ENCODE peak calls at places on chromosomes 13 and 19, in ten cellular contexts. E is T-helper 17 cell; M is colonic mucosa; J is NCI-H1417; X is CD4-positive, alpha-beta T cell; T is ELF-1; O is GDM1; L is A172; A is AG08395; G is NAMALWA. F is an unnamed sample.

GRCh38 chr13:36421447-36421846 is 10.8 kb upstream of the CCNA1 start:
- DNase-seq in O (peak), M (no peak), T (no peak), X (no peak), J (no peak), L (no peak), E (no peak), G (no peak), A (no peak), F (no peak)

GRCh38 chr19:23867895-23868294 is 46.8 kb upstream of the ZNF726 start:
- DNase-seq in L (peak), A (no peak), M (no peak), X (no peak), O (no peak), J (no peak), E (no peak), T (no peak), G (no peak), F (peak)

GRCh38 chr13:113897161-113897560 is 33.3 kb upstream of the GAS6 start:
- DNase-seq in L (peak), O (no peak), X (no peak), A (peak), G (no peak), T (no peak), J (no peak), M (no peak), E (no peak), F (peak)

GRCh38 chr19:54266133-54266532 is 9.1 kb upstream of the LILRB5 start:
- DNase-seq in M (peak), J (peak), X (peak), A (peak), O (peak), T (peak), L (peak), G (peak), E (peak), F (peak)

GRCh38 chr19:6272913-6273600 is 6.7 kb downstream of the MLLT1 start:
- DNase-seq in X (no peak), O (no peak), A (no peak), L (no peak), E (no peak), M (no peak), G (no peak), T (peak), J (no peak), F (no peak)

GRCh38 chr13:28455580-28456194 is 39.2 kb downstream of the FLT1 start:
- DNase-seq in X (no peak), A (no peak), M (no peak), E (no peak), G (no peak), O (no peak), T (no peak), L (no peak), J (no peak), F (no peak)

GRCh38 chr13:28568286-28568685 is 73.4 kb upstream of the FLT1 start:
- DNase-seq in M (peak), O (peak), X (no peak), A (peak), J (peak), G (peak), T (no peak), L (no peak), E (no peak), F (peak)

GRCh38 chr19:41264581-41265375 is 606 bp downstream of the HNRNPUL1 start:
- DNase-seq in T (peak), E (peak), J (peak), A (peak), O (peak), X (peak), G (peak), M (peak), L (peak), F (peak)

GRCh38 chr13:98892821-98893220 is 85.0 kb downstream of the DOCK9 start:
- DNase-seq in O (peak), E (no peak), X (no peak), J (peak), T (no peak), L (no peak), M (no peak), A (no peak), G (no peak), F (no peak)

GRCh38 chr19:34962945-34963530 is 991 bp downstream of the ZNF792 start:
- DNase-seq in E (no peak), J (no peak), O (no peak), T (no peak), M (peak), X (no peak), L (no peak), G (no peak), A (peak), F (peak)

GRCh38 chr19:49200238-49200862 is 42.8 kb downstream of the TRPM4 start:
- DNase-seq in O (no peak), T (no peak), E (no peak), A (peak), X (no peak), G (peak), J (no peak), M (peak), L (no peak), F (peak)

GRCh38 chr13:35501721-35502235 is 25.3 kb upstream of the MAB21L1 start:
- DNase-seq in G (no peak), J (no peak), L (no peak), M (no peak), E (no peak), A (no peak), T (no peak), O (no peak), X (no peak), F (no peak)

GRCh38 chr19:42313840-42314755 is 989 bp downstream of the TMEM145 start:
- DNase-seq in O (no peak), M (no peak), J (no peak), E (no peak), T (no peak), X (no peak), L (no peak), A (no peak), G (no peak), F (no peak)

GRCh38 chr19:41500443-41500842 is 57.5 kb downstream of the ERICH4 start:
- DNase-seq in A (no peak), O (no peak), M (no peak), X (no peak), J (no peak), T (no peak), G (no peak), L (no peak), E (no peak), F (no peak)

GRCh38 chr13:22703601-22704209 is 477.1 kb upstream of the SGCG start:
- DNase-seq in X (no peak), M (no peak), G (no peak), J (no peak), A (no peak), L (peak), T (peak), O (no peak), E (no peak), F (no peak)

GRCh38 chr19:14826006-14826405 is 9.0 kb downstream of the OR7A5 start:
- DNase-seq in E (no peak), G (no peak), X (no peak), M (no peak), A (no peak), T (no peak), O (no peak), J (no peak), L (peak), F (no peak)

GRCh38 chr19:54485846-54486245 is 12.8 kb upstream of the CDC42EP5 start:
- DNase-seq in O (no peak), M (no peak), A (no peak), J (no peak), X (no peak), E (no peak), T (no peak), L (no peak), G (no peak), F (no peak)

GRCh38 chr13:87527036-87527435 is 144.1 kb upstream of the SLITRK5 start:
- DNase-seq in L (no peak), A (no peak), G (no peak), T (no peak), M (no peak), J (no peak), X (no peak), E (no peak), O (no peak), F (no peak)

GRCh38 chr19:50815443-50815842 is 8.1 kb downstream of the KLK1 start:
- DNase-seq in A (no peak), J (no peak), T (no peak), O (no peak), E (no peak), M (no peak), X (no peak), G (no peak), L (no peak), F (no peak)

GRCh38 chr19:4575267-4575793 is 15.8 kb upstream of the SEMA6B start:
- DNase-seq in M (no peak), G (no peak), O (no peak), A (peak), L (peak), T (peak), E (no peak), X (no peak), J (no peak), F (peak)